ENCODE peak calls at places on chromosomes 5 and 9, in nine cellular contexts. One of them, this sample, is unnamed.

GRCh38 chr5:158172005-158172404 is 313.1 kb upstream of the CLINT1 start:
- DNase-seq in A549: no peak
- DNase-seq in upper lobe of right lung: no peak
- DNase-seq in heart left ventricle: no peak
- DNase-seq in prostate gland: no peak
- DNase-seq in heart right ventricle: no peak
- DNase-seq in fibroblast of the aortic adventitia: no peak
- DNase-seq in esophagus muscularis mucosa: no peak
- DNase-seq in NB4: no peak
- DNase-seq in this sample: no peak

GRCh38 chr5:96538831-96539250 is 105.8 kb upstream of the PCSK1 start:
- DNase-seq in heart left ventricle: no peak
- DNase-seq in A549: peak
- DNase-seq in NB4: peak
- DNase-seq in prostate gland: no peak
- DNase-seq in heart right ventricle: no peak
- DNase-seq in esophagus muscularis mucosa: no peak
- DNase-seq in upper lobe of right lung: no peak
- DNase-seq in fibroblast of the aortic adventitia: no peak
- DNase-seq in this sample: no peak

GRCh38 chr5:91468643-91469422 is 85.7 kb upstream of the ARRDC3 start:
- DNase-seq in upper lobe of right lung: no peak
- DNase-seq in prostate gland: no peak
- DNase-seq in fibroblast of the aortic adventitia: no peak
- DNase-seq in esophagus muscularis mucosa: no peak
- DNase-seq in heart right ventricle: no peak
- DNase-seq in heart left ventricle: no peak
- DNase-seq in NB4: peak
- DNase-seq in A549: no peak
- DNase-seq in this sample: no peak

GRCh38 chr9:31272456-31273295 is 1111.8 kb upstream of the ACO1 start:
- DNase-seq in upper lobe of right lung: no peak
- DNase-seq in A549: no peak
- DNase-seq in heart left ventricle: no peak
- DNase-seq in NB4: no peak
- DNase-seq in fibroblast of the aortic adventitia: no peak
- DNase-seq in heart right ventricle: no peak
- DNase-seq in prostate gland: no peak
- DNase-seq in esophagus muscularis mucosa: no peak
- DNase-seq in this sample: peak

GRCh38 chr9:123395276-123396006 is 39.4 kb downstream of the CRB2 start:
- DNase-seq in A549: no peak
- DNase-seq in upper lobe of right lung: no peak
- DNase-seq in esophagus muscularis mucosa: no peak
- DNase-seq in heart left ventricle: no peak
- DNase-seq in fibroblast of the aortic adventitia: no peak
- DNase-seq in heart right ventricle: no peak
- DNase-seq in NB4: no peak
- DNase-seq in prostate gland: no peak
- DNase-seq in this sample: no peak

GRCh38 chr9:102225806-102226441 is 487.5 kb upstream of the GRIN3A start:
- DNase-seq in upper lobe of right lung: no peak
- DNase-seq in NB4: no peak
- DNase-seq in esophagus muscularis mucosa: no peak
- DNase-seq in fibroblast of the aortic adventitia: no peak
- DNase-seq in A549: no peak
- DNase-seq in prostate gland: no peak
- DNase-seq in heart left ventricle: no peak
- DNase-seq in heart right ventricle: no peak
- DNase-seq in this sample: no peak

GRCh38 chr9:136784249-136784996 is 6.7 kb upstream of the TMEM141 start:
- DNase-seq in NB4: peak
- DNase-seq in prostate gland: no peak
- DNase-seq in A549: peak
- DNase-seq in upper lobe of right lung: no peak
- DNase-seq in esophagus muscularis mucosa: no peak
- DNase-seq in fibroblast of the aortic adventitia: peak
- DNase-seq in heart right ventricle: no peak
- DNase-seq in heart left ventricle: no peak
- DNase-seq in this sample: no peak

GRCh38 chr5:137320056-137321045 is 178.8 kb downstream of the SPOCK1 start:
- DNase-seq in A549: peak
- DNase-seq in esophagus muscularis mucosa: no peak
- DNase-seq in heart right ventricle: no peak
- DNase-seq in NB4: peak
- DNase-seq in fibroblast of the aortic adventitia: peak
- DNase-seq in upper lobe of right lung: no peak
- DNase-seq in prostate gland: peak
- DNase-seq in heart left ventricle: no peak
- DNase-seq in this sample: no peak

GRCh38 chr5:179912951-179913350 is 5.3 kb upstream of the TBC1D9B start:
- DNase-seq in heart right ventricle: no peak
- DNase-seq in heart left ventricle: no peak
- DNase-seq in prostate gland: peak
- DNase-seq in upper lobe of right lung: no peak
- DNase-seq in fibroblast of the aortic adventitia: no peak
- DNase-seq in esophagus muscularis mucosa: no peak
- DNase-seq in NB4: no peak
- DNase-seq in A549: no peak
- DNase-seq in this sample: no peak

GRCh38 chr9:88932766-88933165 is 58.5 kb upstream of the S1PR3 start:
- DNase-seq in heart left ventricle: no peak
- DNase-seq in esophagus muscularis mucosa: peak
- DNase-seq in fibroblast of the aortic adventitia: no peak
- DNase-seq in A549: no peak
- DNase-seq in prostate gland: no peak
- DNase-seq in NB4: no peak
- DNase-seq in upper lobe of right lung: no peak
- DNase-seq in heart right ventricle: no peak
- DNase-seq in this sample: no peak

GRCh38 chr9:16048129-16048528 is 495.3 kb downstream of the CCDC171 start:
- DNase-seq in prostate gland: no peak
- DNase-seq in heart left ventricle: no peak
- DNase-seq in esophagus muscularis mucosa: no peak
- DNase-seq in upper lobe of right lung: no peak
- DNase-seq in NB4: no peak
- DNase-seq in A549: no peak
- DNase-seq in fibroblast of the aortic adventitia: no peak
- DNase-seq in heart right ventricle: no peak
- DNase-seq in this sample: no peak

GRCh38 chr9:21853414-21853813 is 51.0 kb downstream of the MTAP start:
- DNase-seq in NB4: no peak
- DNase-seq in upper lobe of right lung: no peak
- DNase-seq in heart right ventricle: no peak
- DNase-seq in esophagus muscularis mucosa: no peak
- DNase-seq in A549: no peak
- DNase-seq in heart left ventricle: no peak
- DNase-seq in prostate gland: no peak
- DNase-seq in fibroblast of the aortic adventitia: no peak
- DNase-seq in this sample: no peak

GRCh38 chr9:94554439-94555331 is at the start of gene PCAT7:
- DNase-seq in heart right ventricle: peak
- DNase-seq in upper lobe of right lung: peak
- DNase-seq in prostate gland: peak
- DNase-seq in NB4: peak
- DNase-seq in esophagus muscularis mucosa: no peak
- DNase-seq in A549: peak
- DNase-seq in heart left ventricle: no peak
- DNase-seq in fibroblast of the aortic adventitia: peak
- DNase-seq in this sample: peak

GRCh38 chr5:141668601-141669265 is 13.3 kb downstream of the ARAP3 start:
- DNase-seq in A549: no peak
- DNase-seq in esophagus muscularis mucosa: no peak
- DNase-seq in prostate gland: no peak
- DNase-seq in heart right ventricle: no peak
- DNase-seq in NB4: no peak
- DNase-seq in upper lobe of right lung: no peak
- DNase-seq in heart left ventricle: no peak
- DNase-seq in fibroblast of the aortic adventitia: no peak
- DNase-seq in this sample: no peak

DNA sequence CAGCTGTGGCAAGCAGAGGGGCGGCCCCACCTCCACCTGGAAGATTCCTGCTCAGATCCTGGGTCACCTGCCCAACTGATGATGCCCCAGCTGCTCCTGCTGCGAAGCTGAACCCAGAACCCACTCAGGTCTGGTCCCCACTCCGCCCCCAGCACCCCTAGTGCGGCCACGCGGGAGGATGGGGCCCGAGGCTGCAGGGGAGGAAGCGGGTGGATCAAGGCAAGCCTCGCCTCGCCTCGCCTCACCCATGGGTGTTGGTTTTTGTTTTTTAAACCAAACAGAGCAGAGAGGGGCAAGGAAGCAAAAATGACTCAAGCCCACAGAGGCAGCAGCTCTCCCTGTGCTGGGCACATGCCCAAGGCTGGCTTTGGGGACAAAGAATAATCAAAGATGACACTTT is 23.2 kb downstream of the ABO start:
- DNase-seq in A549: no peak
- DNase-seq in fibroblast of the aortic adventitia: no peak
- DNase-seq in upper lobe of right lung: peak
- DNase-seq in heart left ventricle: no peak
- DNase-seq in heart right ventricle: no peak
- DNase-seq in prostate gland: no peak
- DNase-seq in NB4: no peak
- DNase-seq in esophagus muscularis mucosa: no peak
- DNase-seq in this sample: no peak
- H3K4me3 ChIP-seq in A549: no peak
- H3K4me3 ChIP-seq in fibroblast of the aortic adventitia: no peak
- H3K4me3 ChIP-seq in upper lobe of right lung: peak
- H3K4me3 ChIP-seq in heart left ventricle: no peak
- H3K4me3 ChIP-seq in heart right ventricle: no peak
- H3K4me3 ChIP-seq in prostate gland: no peak
- H3K4me3 ChIP-seq in NB4: no peak
- H3K4me3 ChIP-seq in esophagus muscularis mucosa: no peak
- H3K4me3 ChIP-seq in this sample: no peak

GRCh38 chr5:173786296-173787187 is 101.6 kb upstream of the CPEB4 start:
- DNase-seq in heart left ventricle: no peak
- DNase-seq in NB4: peak
- DNase-seq in upper lobe of right lung: no peak
- DNase-seq in fibroblast of the aortic adventitia: no peak
- DNase-seq in heart right ventricle: no peak
- DNase-seq in esophagus muscularis mucosa: no peak
- DNase-seq in A549: no peak
- DNase-seq in prostate gland: no peak
- DNase-seq in this sample: no peak
- TF ChIP-seq CTCF in heart left ventricle: no peak
- TF ChIP-seq CTCF in NB4: no peak
- TF ChIP-seq CTCF in upper lobe of right lung: no peak
- TF ChIP-seq CTCF in fibroblast of the aortic adventitia: no peak
- TF ChIP-seq CTCF in heart right ventricle: no peak
- TF ChIP-seq CTCF in esophagus muscularis mucosa: no peak
- TF ChIP-seq CTCF in A549: no peak
- TF ChIP-seq CTCF in prostate gland: no peak
- TF ChIP-seq CTCF in this sample: no peak

GRCh38 chr9:78029601-78030552 is 1.7 kb downstream of the GNAQ start:
- DNase-seq in heart left ventricle: no peak
- DNase-seq in A549: peak
- DNase-seq in esophagus muscularis mucosa: no peak
- DNase-seq in heart right ventricle: no peak
- DNase-seq in fibroblast of the aortic adventitia: peak
- DNase-seq in NB4: peak
- DNase-seq in upper lobe of right lung: no peak
- DNase-seq in prostate gland: peak
- DNase-seq in this sample: no peak
- H3K4me3 ChIP-seq in heart left ventricle: peak
- H3K4me3 ChIP-seq in A549: peak
- H3K4me3 ChIP-seq in esophagus muscularis mucosa: peak
- H3K4me3 ChIP-seq in heart right ventricle: peak
- H3K4me3 ChIP-seq in fibroblast of the aortic adventitia: peak
- H3K4me3 ChIP-seq in NB4: peak
- H3K4me3 ChIP-seq in upper lobe of right lung: peak
- H3K4me3 ChIP-seq in prostate gland: peak
- H3K4me3 ChIP-seq in this sample: peak

GRCh38 chr9:134811673-134812668 is 68.6 kb upstream of the FCN2 start:
- DNase-seq in heart right ventricle: no peak
- DNase-seq in prostate gland: no peak
- DNase-seq in heart left ventricle: no peak
- DNase-seq in NB4: no peak
- DNase-seq in A549: no peak
- DNase-seq in upper lobe of right lung: no peak
- DNase-seq in fibroblast of the aortic adventitia: peak
- DNase-seq in esophagus muscularis mucosa: no peak
- DNase-seq in this sample: no peak
- TF ChIP-seq CTCF in heart right ventricle: no peak
- TF ChIP-seq CTCF in prostate gland: no peak
- TF ChIP-seq CTCF in heart left ventricle: no peak
- TF ChIP-seq CTCF in NB4: no peak
- TF ChIP-seq CTCF in A549: no peak
- TF ChIP-seq CTCF in upper lobe of right lung: no peak
- TF ChIP-seq CTCF in fibroblast of the aortic adventitia: peak
- TF ChIP-seq CTCF in esophagus muscularis mucosa: no peak
- TF ChIP-seq CTCF in this sample: no peak

GRCh38 chr9:86948153-86948929 is 1.0 kb upstream of the GAS1 start:
- DNase-seq in NB4: peak
- DNase-seq in fibroblast of the aortic adventitia: peak
- DNase-seq in heart right ventricle: peak
- DNase-seq in prostate gland: peak
- DNase-seq in A549: peak
- DNase-seq in esophagus muscularis mucosa: peak
- DNase-seq in upper lobe of right lung: peak
- DNase-seq in heart left ventricle: peak
- DNase-seq in this sample: peak

GRCh38 chr9:86946712-86947145 is 577 bp downstream of the GAS1 start:
- DNase-seq in esophagus muscularis mucosa: no peak
- DNase-seq in heart left ventricle: peak
- DNase-seq in NB4: peak
- DNase-seq in A549: peak
- DNase-seq in upper lobe of right lung: peak
- DNase-seq in prostate gland: peak
- DNase-seq in fibroblast of the aortic adventitia: peak
- DNase-seq in heart right ventricle: no peak
- DNase-seq in this sample: no peak

GRCh38 chr9:86945868-86946711 is 1.2 kb downstream of the GAS1 start:
- DNase-seq in upper lobe of right lung: peak
- DNase-seq in prostate gland: peak
- DNase-seq in fibroblast of the aortic adventitia: peak
- DNase-seq in heart left ventricle: peak
- DNase-seq in esophagus muscularis mucosa: no peak
- DNase-seq in NB4: peak
- DNase-seq in A549: peak
- DNase-seq in heart right ventricle: peak
- DNase-seq in this sample: no peak

GRCh38 chr9:86944974-86945867 is 2.1 kb downstream of the GAS1 start:
- DNase-seq in esophagus muscularis mucosa: no peak
- DNase-seq in heart right ventricle: no peak
- DNase-seq in fibroblast of the aortic adventitia: peak
- DNase-seq in upper lobe of right lung: no peak
- DNase-seq in prostate gland: no peak
- DNase-seq in heart left ventricle: peak
- DNase-seq in A549: no peak
- DNase-seq in NB4: no peak
- DNase-seq in this sample: no peak

GRCh38 chr9:86947146-86948081 is at the start of gene GAS1:
- DNase-seq in heart left ventricle: peak
- DNase-seq in A549: peak
- DNase-seq in fibroblast of the aortic adventitia: peak
- DNase-seq in esophagus muscularis mucosa: peak
- DNase-seq in prostate gland: peak
- DNase-seq in NB4: peak
- DNase-seq in heart right ventricle: peak
- DNase-seq in upper lobe of right lung: peak
- DNase-seq in this sample: peak
- H3K4me3 ChIP-seq in heart left ventricle: peak
- H3K4me3 ChIP-seq in A549: peak
- H3K4me3 ChIP-seq in fibroblast of the aortic adventitia: peak
- H3K4me3 ChIP-seq in esophagus muscularis mucosa: peak
- H3K4me3 ChIP-seq in prostate gland: peak
- H3K4me3 ChIP-seq in NB4: peak
- H3K4me3 ChIP-seq in heart right ventricle: peak
- H3K4me3 ChIP-seq in upper lobe of right lung: peak
- H3K4me3 ChIP-seq in this sample: peak

This sample was measured in epithelial cell of proximal tubule.